ENCODE peak calls at places on chromosomes 13 and 19, in nine cellular contexts. I is transverse colon, U is stomach, Y is suprapubic skin, R is H1, E is SK-N-SH, M is HepG2, J is K562, H is GM12878. W is an unnamed sample.
A peak's percentile ranks its signal among the peaks of the same experiment; 100 is the strongest.

GRCh38 chr13:41246969-41247750 is 16.2 kb downstream of the MTRF1 start:
- DNase-seq in I (no peak), U (no peak), Y (no peak), R (no peak), E (no peak), M (no peak), J (no peak), H (no peak), W (no peak)

GRCh38 chr19:6773323-6773931 is 919 bp downstream of the VAV1 start:
- DNase-seq in I (peak; percentile 61), U (peak; percentile 40), Y (no peak), R (no peak), E (no peak), M (no peak), J (peak; percentile 43), H (peak; percentile 64), W (peak; percentile 67)

GRCh38 chr13:30713133-30713532 is 22.2 kb upstream of the ALOX5AP start:
- DNase-seq in I (peak; percentile 20), U (no peak), Y (no peak), R (no peak), E (no peak), M (no peak), J (peak; percentile 6), H (no peak), W (peak; percentile 73)

GRCh38 chr19:46162731-46163130 is 14.7 kb downstream of the IGFL2 start:
- DNase-seq in I (no peak), U (no peak), Y (no peak), R (no peak), E (no peak), M (no peak), J (no peak), H (no peak), W (no peak)

GRCh38 chr19:57687363-57688010 is 5.7 kb downstream of the ZNF551 start:
- DNase-seq in I (no peak), U (no peak), Y (no peak), R (no peak), E (no peak), M (no peak), J (no peak), H (no peak), W (no peak)

GRCh38 chr19:40411125-40411842 is 1.9 kb downstream of the PRX start:
- DNase-seq in I (peak; percentile 40), U (no peak), Y (no peak), R (no peak), E (peak; percentile 12), M (no peak), J (no peak), H (no peak), W (peak; percentile 41)

GRCh38 chr13:93039131-93039530 is 187.5 kb upstream of the GPC6 start:
- DNase-seq in I (no peak), U (no peak), Y (no peak), R (no peak), E (no peak), M (no peak), J (no peak), H (no peak), W (no peak)

GRCh38 chr19:46660008-46660517 is 919 bp downstream of the DACT3 start:
- DNase-seq in I (no peak), U (no peak), Y (peak; percentile 68), R (no peak), E (peak; percentile 81), M (no peak), J (peak; percentile 65), H (no peak), W (no peak)

GRCh38 chr13:111551421-111551820 is 231.0 kb downstream of the TEX29 start:
- DNase-seq in I (no peak), U (no peak), Y (no peak), R (no peak), E (no peak), M (no peak), J (no peak), H (no peak), W (no peak)

GRCh38 chr19:32976223-32976805 is 4.3 kb downstream of the FAAP24 start:
- DNase-seq in I (peak; percentile 83), U (peak; percentile 85), Y (no peak), R (peak; percentile 31), E (peak; percentile 60), M (peak; percentile 52), J (peak; percentile 81), H (no peak), W (peak; percentile 71)
- TF ChIP-seq CTCF in I (peak; percentile 86), U (peak; percentile 84), Y (peak; percentile 60), R (peak; percentile 39), E (peak; percentile 90), M (peak; percentile 83), J (peak; percentile 77), H (peak; percentile 75), W (peak; percentile 63)

GRCh38 chr13:25654332-25654731 is 282.6 kb downstream of the ATP8A2 start:
- DNase-seq in I (no peak), U (no peak), Y (no peak), R (no peak), E (no peak), M (no peak), J (no peak), H (no peak), W (no peak)

GRCh38 chr13:25645681-25646080 is 273.9 kb downstream of the ATP8A2 start:
- DNase-seq in I (no peak), U (no peak), Y (no peak), R (no peak), E (no peak), M (no peak), J (no peak), H (no peak), W (no peak)

GRCh38 chr13:25652764-25653163 is 281.0 kb downstream of the ATP8A2 start:
- DNase-seq in I (no peak), U (no peak), Y (no peak), R (no peak), E (no peak), M (no peak), J (no peak), H (no peak), W (no peak)

DNA sequence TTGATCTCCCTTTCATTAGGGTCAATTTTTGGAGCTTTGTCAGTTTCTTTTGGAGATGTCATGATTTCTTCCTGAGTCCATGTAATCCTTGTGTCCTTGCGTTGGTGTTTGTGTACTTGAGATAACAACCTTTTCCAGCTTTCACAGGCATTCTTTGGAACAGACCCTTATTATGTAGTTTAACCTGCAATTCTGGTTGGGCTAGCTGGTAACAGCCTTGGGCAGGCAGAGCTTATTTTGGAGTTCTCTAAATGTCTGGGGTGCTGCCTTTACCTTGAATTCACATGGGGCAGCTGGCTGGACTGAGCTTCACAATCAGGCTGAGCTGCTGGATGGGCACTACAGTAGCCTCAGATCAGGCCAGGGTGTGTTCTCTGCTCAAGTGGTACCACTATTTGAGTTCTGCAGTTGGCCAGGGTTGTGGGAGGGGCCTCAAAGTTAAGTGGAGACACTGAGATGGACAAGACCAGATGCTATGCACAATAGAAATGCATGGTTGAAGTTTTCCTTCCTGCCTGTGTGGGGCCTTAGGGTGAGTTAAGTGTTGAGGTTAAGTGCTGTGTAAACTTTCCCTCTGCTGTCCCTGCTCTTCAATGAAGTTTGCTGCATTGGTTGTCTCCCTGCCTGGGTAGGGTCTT is 277.3 kb downstream of the ATP8A2 start:
- DNase-seq in I (no peak), U (no peak), Y (no peak), R (no peak), E (no peak), M (no peak), J (no peak), H (no peak), W (no peak)
- TF ChIP-seq EP300 in I (no peak), U (no peak), Y (no peak), R (no peak), E (no peak), M (no peak), J (no peak), H (no peak), W (no peak)

GRCh38 chr19:5314907-5315298 is 25.7 kb downstream of the PTPRS start:
- DNase-seq in I (no peak), U (no peak), Y (no peak), R (no peak), E (no peak), M (no peak), J (no peak), H (no peak), W (no peak)

GRCh38 chr19:5312058-5312457 is 28.6 kb downstream of the PTPRS start:
- DNase-seq in I (no peak), U (no peak), Y (no peak), R (no peak), E (no peak), M (no peak), J (no peak), H (no peak), W (no peak)

GRCh38 chr19:5316138-5316537 is 24.5 kb downstream of the PTPRS start:
- DNase-seq in I (no peak), U (no peak), Y (no peak), R (no peak), E (no peak), M (no peak), J (no peak), H (no peak), W (no peak)

GRCh38 chr19:5314012-5314906 is 26.4 kb downstream of the PTPRS start:
- DNase-seq in I (no peak), U (no peak), Y (no peak), R (no peak), E (no peak), M (peak; percentile 70), J (peak; percentile 46), H (no peak), W (no peak)

DNA sequence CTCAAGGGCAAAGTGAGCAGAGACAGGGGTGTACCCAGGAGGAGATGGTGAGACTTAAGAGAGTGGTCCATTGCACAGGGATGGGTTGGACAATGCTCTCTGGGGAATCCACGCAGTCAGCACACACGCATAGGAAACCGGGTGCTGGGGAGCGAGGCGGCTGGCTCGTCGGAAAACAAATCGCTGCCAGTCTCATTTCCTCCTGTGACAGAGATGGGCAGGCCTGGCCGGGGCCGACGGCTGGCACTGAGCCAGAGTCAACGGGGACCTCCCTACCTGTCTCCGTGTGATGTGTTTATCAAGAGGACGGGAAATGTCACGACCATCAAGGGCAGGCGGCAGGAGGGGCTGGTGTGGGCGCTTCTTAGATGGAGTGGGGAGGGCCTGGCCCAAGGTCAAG is 27.3 kb downstream of the PTPRS start:
- DNase-seq in I (no peak), U (peak; percentile 69), Y (no peak), R (no peak), E (peak; percentile 72), M (peak; percentile 15), J (no peak), H (no peak), W (no peak)
- TF ChIP-seq POLR2AphosphoS5 in I (no peak), U (no peak), Y (no peak), R (no peak), E (no peak), M (no peak), J (no peak), H (no peak), W (no peak)

DNA sequence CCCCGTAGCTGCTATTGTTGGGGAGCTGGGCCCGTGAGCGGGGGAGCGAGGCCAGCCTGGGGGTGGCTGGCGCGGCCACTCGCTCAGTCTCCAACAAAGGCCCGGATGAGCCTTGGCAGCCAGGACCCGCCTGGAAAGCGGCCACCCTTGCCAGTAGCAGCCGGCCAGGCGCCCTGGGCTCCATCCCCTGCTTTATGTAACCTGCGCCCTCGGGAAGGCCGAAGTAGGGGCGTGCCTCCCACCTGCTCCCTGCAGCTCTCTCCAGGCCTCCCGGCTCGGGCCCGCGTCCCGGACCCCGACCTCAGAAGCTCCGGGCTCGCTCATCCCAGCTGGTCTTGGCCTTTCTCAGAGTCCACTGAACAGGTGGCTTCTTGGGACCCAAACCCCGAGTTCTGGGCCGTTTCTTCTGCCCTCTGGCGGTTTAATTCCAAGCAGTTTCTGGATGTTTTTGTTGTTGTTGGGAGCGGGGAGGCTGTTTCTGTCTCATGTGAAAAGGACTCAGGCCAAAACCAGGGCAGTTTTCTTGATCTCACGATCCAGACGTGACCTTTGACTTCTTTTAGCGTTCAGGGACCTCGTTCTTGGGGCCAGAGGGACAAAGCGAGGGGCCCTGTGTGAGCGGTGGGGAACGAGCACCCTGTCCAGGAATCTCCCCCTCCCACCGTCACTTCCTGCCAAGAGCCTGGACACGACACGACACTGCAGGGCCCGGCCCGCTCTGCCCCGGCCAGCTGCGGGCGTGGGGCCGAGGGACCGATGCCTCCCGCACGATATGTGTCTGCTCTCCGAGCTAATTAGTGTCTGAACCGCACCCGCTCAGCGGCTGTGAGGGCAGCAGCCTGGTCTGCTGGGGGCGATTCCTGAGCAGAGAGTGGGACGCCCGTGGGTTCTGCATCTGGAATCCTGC is 1.3 kb downstream of the CDC34 start:
- DNase-seq in I (peak; percentile 68), U (peak; percentile 85), Y (peak; percentile 83), R (no peak), E (peak; percentile 80), M (peak; percentile 60), J (peak; percentile 90), H (no peak), W (peak; percentile 91)
- TF ChIP-seq CTCF in I (peak; percentile 49), U (no peak), Y (peak; percentile 24), R (peak; percentile 30), E (peak; percentile 65), M (peak; percentile 58), J (peak; percentile 74), H (peak; percentile 50), W (peak; percentile 58)